ENCODE peak calls at places on chromosomes 11 and 22, in six cellular contexts. One of them, this sample, is unnamed.
A peak's percentile ranks its signal among the peaks of the same experiment; 100 is the strongest.

GRCh38 chr22:20237480-20238440 is 30.4 kb downstream of the RTN4R start:
- DNase-seq in H9: no peak
- DNase-seq in IMR-90: no peak
- DNase-seq in mesenchymal stem cell: no peak
- DNase-seq in neuronal stem cell: no peak
- DNase-seq in H1: no peak
- DNase-seq in this sample: peak; percentile 45

GRCh38 chr11:95068549-95068948 is 1.8 kb downstream of the SRSF8 start:
- DNase-seq in H9: peak; percentile 45
- DNase-seq in IMR-90: peak; percentile 87
- DNase-seq in mesenchymal stem cell: peak; percentile 97
- DNase-seq in neuronal stem cell: peak; percentile 38
- DNase-seq in H1: no peak
- DNase-seq in this sample: peak; percentile 90

GRCh38 chr22:38104084-38104483 is 6.4 kb downstream of the BAIAP2L2 start:
- DNase-seq in H9: no peak
- DNase-seq in IMR-90: peak; percentile 11
- DNase-seq in mesenchymal stem cell: peak; percentile 34
- DNase-seq in neuronal stem cell: no peak
- DNase-seq in H1: no peak
- DNase-seq in this sample: no peak

GRCh38 chr11:766106-766940 is 11.0 kb downstream of the GATD1 start:
- DNase-seq in H9: no peak
- DNase-seq in IMR-90: no peak
- DNase-seq in mesenchymal stem cell: no peak
- DNase-seq in neuronal stem cell: no peak
- DNase-seq in H1: no peak
- DNase-seq in this sample: no peak

GRCh38 chr22:42379961-42380537 is 52.2 kb downstream of the NFAM1 start:
- DNase-seq in H9: no peak
- DNase-seq in IMR-90: no peak
- DNase-seq in mesenchymal stem cell: no peak
- DNase-seq in neuronal stem cell: no peak
- DNase-seq in H1: no peak
- DNase-seq in this sample: no peak

GRCh38 chr11:79434263-79434662 is 6.6 kb downstream of the TENM4 start:
- DNase-seq in H9: no peak
- DNase-seq in IMR-90: peak; percentile 44
- DNase-seq in mesenchymal stem cell: no peak
- DNase-seq in neuronal stem cell: no peak
- DNase-seq in H1: no peak
- DNase-seq in this sample: no peak

GRCh38 chr22:30591191-30591587 is 521 bp downstream of the PES1 start:
- DNase-seq in H9: no peak
- DNase-seq in IMR-90: peak; percentile 56
- DNase-seq in mesenchymal stem cell: peak; percentile 57
- DNase-seq in neuronal stem cell: no peak
- DNase-seq in H1: no peak
- DNase-seq in this sample: peak; percentile 32

GRCh38 chr11:1750481-1750839 is at the start of gene IFITM10:
- DNase-seq in H9: no peak
- DNase-seq in IMR-90: no peak
- DNase-seq in mesenchymal stem cell: no peak
- DNase-seq in neuronal stem cell: no peak
- DNase-seq in H1: no peak
- DNase-seq in this sample: no peak

GRCh38 chr22:19982991-19983578 is 33.5 kb downstream of the ARVCF start:
- DNase-seq in H9: no peak
- DNase-seq in IMR-90: no peak
- DNase-seq in mesenchymal stem cell: no peak
- DNase-seq in neuronal stem cell: no peak
- DNase-seq in H1: no peak
- DNase-seq in this sample: no peak

GRCh38 chr11:62017878-62018642 is 50.6 kb upstream of the FTH1 start:
- DNase-seq in H9: no peak
- DNase-seq in IMR-90: no peak
- DNase-seq in mesenchymal stem cell: no peak
- DNase-seq in neuronal stem cell: no peak
- DNase-seq in H1: no peak
- DNase-seq in this sample: no peak

GRCh38 chr11:108826136-108826535 is 161.3 kb downstream of the DDX10 start:
- DNase-seq in H9: no peak
- DNase-seq in IMR-90: no peak
- DNase-seq in mesenchymal stem cell: no peak
- DNase-seq in neuronal stem cell: no peak
- DNase-seq in H1: no peak
- DNase-seq in this sample: no peak

GRCh38 chr11:8408151-8408930 is 144.7 kb upstream of the LMO1 start:
- DNase-seq in H9: no peak
- DNase-seq in IMR-90: no peak
- DNase-seq in mesenchymal stem cell: no peak
- DNase-seq in neuronal stem cell: no peak
- DNase-seq in H1: no peak
- DNase-seq in this sample: no peak

DNA sequence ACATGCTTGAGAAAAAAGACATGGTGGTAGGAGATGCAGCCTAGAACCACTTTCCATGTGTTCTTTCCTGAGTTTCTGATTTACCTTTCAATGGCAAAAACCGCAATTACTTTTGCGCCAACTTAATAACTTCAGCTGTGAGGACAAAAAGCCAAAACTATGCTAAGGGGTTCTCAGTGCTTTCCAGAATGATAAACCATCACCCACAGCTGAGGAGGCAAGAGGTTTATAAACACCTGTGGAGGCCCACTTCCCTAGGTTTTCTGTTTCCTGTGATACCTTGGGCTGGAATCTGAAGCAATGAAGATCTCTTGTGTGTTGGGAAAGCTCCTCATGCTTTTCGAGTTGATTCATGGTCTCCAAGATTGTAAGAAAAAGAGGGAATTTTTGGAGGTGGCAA is at the start of gene OOSP4A:
- DNase-seq in H9: no peak
- DNase-seq in IMR-90: no peak
- DNase-seq in mesenchymal stem cell: no peak
- DNase-seq in neuronal stem cell: no peak
- DNase-seq in H1: no peak
- DNase-seq in this sample: no peak
- H4K91ac ChIP-seq in H9: no peak within 1 kb of the TSS
- H4K91ac ChIP-seq in IMR-90: no peak within 1 kb of the TSS
- H4K91ac ChIP-seq in mesenchymal stem cell: no peak within 1 kb of the TSS
- H4K91ac ChIP-seq in neuronal stem cell: no peak within 1 kb of the TSS
- H4K91ac ChIP-seq in H1: no peak within 1 kb of the TSS
- H4K91ac ChIP-seq in this sample: no peak within 1 kb of the TSS

GRCh38 chr11:19234428-19234827 is 6.3 kb downstream of the E2F8 start:
- DNase-seq in H9: no peak
- DNase-seq in IMR-90: no peak
- DNase-seq in mesenchymal stem cell: no peak
- DNase-seq in neuronal stem cell: no peak
- DNase-seq in H1: no peak
- DNase-seq in this sample: no peak
- H3K27ac ChIP-seq in H9: no peak overlapping the region
- H3K27ac ChIP-seq in IMR-90: no peak overlapping the region
- H3K27ac ChIP-seq in mesenchymal stem cell: no peak overlapping the region
- H3K27ac ChIP-seq in neuronal stem cell: no peak overlapping the region
- H3K27ac ChIP-seq in H1: no peak overlapping the region
- H3K27ac ChIP-seq in this sample: no peak overlapping the region

GRCh38 chr11:78219493-78220217 is 30.9 kb downstream of the USP35 start:
- DNase-seq in H9: peak; percentile 12
- DNase-seq in IMR-90: no peak
- DNase-seq in mesenchymal stem cell: no peak
- DNase-seq in neuronal stem cell: no peak
- DNase-seq in H1: no peak
- DNase-seq in this sample: no peak
- H4K91ac ChIP-seq in H9: no peak overlapping the region
- H4K91ac ChIP-seq in IMR-90: no peak overlapping the region
- H4K91ac ChIP-seq in mesenchymal stem cell: no peak overlapping the region
- H4K91ac ChIP-seq in neuronal stem cell: no peak overlapping the region
- H4K91ac ChIP-seq in H1: no peak overlapping the region
- H4K91ac ChIP-seq in this sample: no peak overlapping the region

DNA sequence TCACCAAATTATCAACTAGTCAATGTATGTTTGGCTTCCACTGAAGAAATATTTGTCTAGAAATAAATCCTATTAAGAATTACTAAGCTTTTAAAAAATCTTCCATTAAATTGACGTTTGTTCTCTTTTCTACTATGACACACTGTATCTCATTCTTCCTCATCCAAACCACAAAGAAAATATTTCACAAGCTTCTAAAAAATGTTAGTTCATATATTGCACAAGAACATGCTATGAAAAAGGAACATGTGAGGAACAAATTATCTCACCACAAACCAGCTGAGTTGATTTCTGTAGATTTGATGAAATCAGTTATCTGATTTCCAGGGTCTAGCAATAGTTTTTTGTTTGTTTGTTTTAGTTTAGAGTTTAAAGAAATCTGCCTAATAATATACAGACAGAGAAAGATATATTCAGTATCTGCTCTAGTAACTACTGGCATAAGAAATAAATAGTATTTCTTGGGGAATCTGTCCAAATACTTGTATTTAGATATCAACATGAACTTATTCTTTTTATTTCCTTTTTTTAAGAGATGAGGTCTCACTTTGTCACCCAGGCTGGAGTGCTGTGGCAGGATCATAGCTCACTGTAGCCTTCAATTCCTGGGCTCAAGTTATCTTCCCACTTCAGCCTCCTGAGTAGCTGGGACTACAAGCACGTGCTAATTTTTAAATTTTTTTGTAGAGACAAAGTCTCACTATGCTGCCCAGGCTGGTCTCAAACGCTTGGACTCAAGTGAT is 161.7 kb downstream of the ATG16L2 start:
- DNase-seq in H9: no peak
- DNase-seq in IMR-90: peak; percentile 96
- DNase-seq in mesenchymal stem cell: peak; percentile 90
- DNase-seq in neuronal stem cell: no peak
- DNase-seq in H1: no peak
- DNase-seq in this sample: no peak
- H3K27ac ChIP-seq in H9: no peak overlapping the region
- H3K27ac ChIP-seq in IMR-90: peak overlapping the region; percentile 97
- H3K27ac ChIP-seq in mesenchymal stem cell: no peak overlapping the region
- H3K27ac ChIP-seq in neuronal stem cell: no peak overlapping the region
- H3K27ac ChIP-seq in H1: no peak overlapping the region
- H3K27ac ChIP-seq in this sample: no peak overlapping the region

GRCh38 chr22:43427296-43428004 is 15.6 kb downstream of the MPPED1 start:
- DNase-seq in H9: no peak
- DNase-seq in IMR-90: no peak
- DNase-seq in mesenchymal stem cell: no peak
- DNase-seq in neuronal stem cell: no peak
- DNase-seq in H1: no peak
- DNase-seq in this sample: no peak

GRCh38 chr22:43426816-43427215 is 15.0 kb downstream of the MPPED1 start:
- DNase-seq in H9: no peak
- DNase-seq in IMR-90: no peak
- DNase-seq in mesenchymal stem cell: no peak
- DNase-seq in neuronal stem cell: no peak
- DNase-seq in H1: no peak
- DNase-seq in this sample: no peak

GRCh38 chr22:43424865-43425630 is 13.2 kb downstream of the MPPED1 start:
- DNase-seq in H9: no peak
- DNase-seq in IMR-90: no peak
- DNase-seq in mesenchymal stem cell: no peak
- DNase-seq in neuronal stem cell: no peak
- DNase-seq in H1: no peak
- DNase-seq in this sample: no peak

GRCh38 chr22:43428005-43428485 is 16.2 kb downstream of the MPPED1 start:
- DNase-seq in H9: no peak
- DNase-seq in IMR-90: no peak
- DNase-seq in mesenchymal stem cell: no peak
- DNase-seq in neuronal stem cell: no peak
- DNase-seq in H1: no peak
- DNase-seq in this sample: no peak

GRCh38 chr22:43425976-43426785 is 14.4 kb downstream of the MPPED1 start:
- DNase-seq in H9: no peak
- DNase-seq in IMR-90: no peak
- DNase-seq in mesenchymal stem cell: no peak
- DNase-seq in neuronal stem cell: no peak
- DNase-seq in H1: no peak
- DNase-seq in this sample: no peak
- H4K91ac ChIP-seq in H9: no peak overlapping the region
- H4K91ac ChIP-seq in IMR-90: no peak overlapping the region
- H4K91ac ChIP-seq in mesenchymal stem cell: no peak overlapping the region
- H4K91ac ChIP-seq in neuronal stem cell: no peak overlapping the region
- H4K91ac ChIP-seq in H1: no peak overlapping the region
- H4K91ac ChIP-seq in this sample: no peak overlapping the region

GRCh38 chr11:128153697-128154048 is 433.7 kb downstream of the ETS1 start:
- DNase-seq in H9: no peak
- DNase-seq in IMR-90: no peak
- DNase-seq in mesenchymal stem cell: no peak
- DNase-seq in neuronal stem cell: no peak
- DNase-seq in H1: no peak
- DNase-seq in this sample: no peak

GRCh38 chr11:128156486-128156885 is 430.9 kb downstream of the ETS1 start:
- DNase-seq in H9: no peak
- DNase-seq in IMR-90: no peak
- DNase-seq in mesenchymal stem cell: no peak
- DNase-seq in neuronal stem cell: no peak
- DNase-seq in H1: no peak
- DNase-seq in this sample: no peak

GRCh38 chr11:128155590-128155989 is 431.8 kb downstream of the ETS1 start:
- DNase-seq in H9: no peak
- DNase-seq in IMR-90: no peak
- DNase-seq in mesenchymal stem cell: no peak
- DNase-seq in neuronal stem cell: no peak
- DNase-seq in H1: no peak
- DNase-seq in this sample: no peak

GRCh38 chr11:128158860-128159259 is 428.5 kb downstream of the ETS1 start:
- DNase-seq in H9: no peak
- DNase-seq in IMR-90: no peak
- DNase-seq in mesenchymal stem cell: no peak
- DNase-seq in neuronal stem cell: no peak
- DNase-seq in H1: no peak
- DNase-seq in this sample: no peak

DNA sequence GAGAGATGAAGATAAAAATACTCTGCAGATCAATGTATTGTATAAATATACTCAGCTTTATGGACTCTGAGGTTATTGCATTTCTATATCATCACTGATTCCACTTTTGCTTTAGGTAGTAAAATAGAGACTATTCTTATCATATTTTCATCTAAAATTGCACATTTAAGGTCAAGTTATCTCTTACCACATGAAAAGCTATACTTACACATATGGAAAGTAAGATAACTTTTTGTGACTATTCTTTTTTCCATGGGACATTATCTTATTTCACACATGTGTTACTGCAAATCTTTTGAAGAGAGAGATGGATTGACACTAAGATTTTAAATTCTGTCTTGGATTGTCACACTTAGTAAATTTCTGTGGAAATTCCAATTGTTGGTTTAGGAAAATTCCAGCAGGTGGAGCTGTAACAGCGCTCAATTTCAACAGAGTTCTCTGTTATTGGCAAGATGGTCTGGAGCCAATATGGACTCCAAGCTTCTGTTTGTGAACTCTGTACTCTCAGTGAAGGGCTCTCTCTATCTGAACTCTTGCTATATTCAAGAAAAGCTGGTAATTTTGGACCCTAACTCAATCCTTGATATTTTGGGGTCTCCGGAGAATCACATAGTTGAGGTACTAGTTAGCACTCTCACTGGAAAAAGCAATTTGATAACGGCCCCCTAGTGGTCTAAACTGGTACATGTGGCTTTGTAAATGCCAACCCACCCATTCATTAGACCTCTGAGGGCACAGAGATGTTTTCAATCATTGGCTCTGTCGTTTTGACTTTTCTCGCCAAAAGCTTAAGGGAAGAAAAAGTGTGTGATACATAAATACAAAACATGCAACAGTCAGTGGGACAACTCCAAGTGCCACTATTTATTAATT is 429.7 kb downstream of the ETS1 start:
- DNase-seq in H9: peak; percentile 56
- DNase-seq in IMR-90: peak; percentile 78
- DNase-seq in mesenchymal stem cell: peak; percentile 85
- DNase-seq in neuronal stem cell: peak; percentile 70
- DNase-seq in H1: no peak
- DNase-seq in this sample: peak; percentile 94
- H3K27ac ChIP-seq in H9: no peak overlapping the region
- H3K27ac ChIP-seq in IMR-90: no peak overlapping the region
- H3K27ac ChIP-seq in mesenchymal stem cell: no peak overlapping the region
- H3K27ac ChIP-seq in neuronal stem cell: no peak overlapping the region
- H3K27ac ChIP-seq in H1: no peak overlapping the region
- H3K27ac ChIP-seq in this sample: no peak overlapping the region

This sample was measured in trophoblast cell.